ENCODE peak calls at places on chromosomes 16 and 17, in eight cellular contexts. A is CD4-positive, alpha-beta T cell; R is EH; E is NCI-H1417; S is left ventricle myocardium inferior; L is HT1080; V is naive thymus-derived CD8-positive, alpha-beta T cell; Y is activated naive CD8-positive, alpha-beta T cell treated with anti-CD3 and anti-CD28 coated beads for 36 hours. H is an unnamed sample.

GRCh38 chr16:85715169-85716015 is 26.6 kb upstream of the GINS2 start:
- DNase-seq in Y (peak), E (peak), L (no peak), S (no peak), A (no peak), V (no peak), R (no peak), H (no peak)

GRCh38 chr17:49439673-49440571 is 25.2 kb upstream of the PHB1 start:
- DNase-seq in R (peak), Y (no peak), L (peak), E (no peak), V (no peak), A (no peak), S (no peak), H (no peak)

GRCh38 chr16:1333149-1333812 is at the start of gene BAIAP3:
- DNase-seq in Y (peak), E (peak), V (no peak), S (peak), L (no peak), A (peak), R (peak), H (peak)

GRCh38 chr17:29102741-29103181 is 59.8 kb downstream of the PIPOX start:
- DNase-seq in Y (no peak), A (no peak), E (no peak), V (no peak), L (peak), S (no peak), R (peak), H (no peak)

GRCh38 chr17:31807846-31808245 is 51.2 kb downstream of the COPRS start:
- DNase-seq in L (no peak), Y (no peak), E (no peak), A (no peak), R (peak), S (no peak), V (no peak), H (no peak)

GRCh38 chr17:37276475-37276874 is 99.3 kb upstream of the C17orf78 start:
- DNase-seq in R (no peak), V (no peak), E (no peak), S (no peak), A (no peak), Y (no peak), L (peak), H (no peak)

GRCh38 chr17:345992-346785 is 6.4 kb downstream of the RPH3AL start:
- DNase-seq in R (no peak), L (no peak), E (no peak), A (no peak), V (no peak), S (no peak), Y (no peak), H (no peak)

GRCh38 chr17:37429442-37429841 is 22.8 kb downstream of the TADA2A start:
- DNase-seq in R (peak), Y (no peak), V (no peak), L (no peak), A (no peak), E (no peak), S (no peak), H (no peak)

GRCh38 chr17:60529806-60530205 is 3.8 kb upstream of the APPBP2 start:
- DNase-seq in L (no peak), V (no peak), A (no peak), S (no peak), E (no peak), Y (no peak), R (no peak), H (no peak)

GRCh38 chr17:50170662-50171370 is 5.0 kb downstream of the SGCA start:
- DNase-seq in Y (no peak), L (peak), V (no peak), R (peak), E (no peak), A (no peak), S (no peak), H (no peak)

GRCh38 chr16:61957075-61957474 is 79.2 kb downstream of the CDH8 start:
- DNase-seq in Y (no peak), R (no peak), E (no peak), A (no peak), L (no peak), V (no peak), S (no peak), H (no peak)

GRCh38 chr16:70380205-70380918 is 33.7 kb downstream of the DDX19A start:
- DNase-seq in Y (peak), S (peak), R (peak), E (peak), L (peak), V (peak), A (peak), H (peak)

GRCh38 chr17:6574689-6575595 is 18.6 kb upstream of the PITPNM3 start:
- DNase-seq in A (peak), S (peak), V (peak), E (no peak), L (peak), Y (peak), R (peak), H (no peak)

GRCh38 chr17:18315498-18316360 is 636 bp downstream of the SMCR8 start:
- DNase-seq in A (peak), Y (no peak), S (no peak), R (no peak), E (no peak), L (no peak), V (no peak), H (no peak)

GRCh38 chr17:77772461-77772897 is 186.0 kb upstream of the TNRC6C start:
- DNase-seq in Y (peak), R (peak), E (no peak), L (peak), A (peak), V (peak), S (peak), H (peak)

GRCh38 chr16:2467301-2468141 is 3.6 kb upstream of the NTN3 start:
- DNase-seq in S (peak), L (peak), V (no peak), Y (peak), E (peak), A (no peak), R (peak), H (peak)

GRCh38 chr16:1089439-1089821 is 6.6 kb downstream of the C1QTNF8 start:
- DNase-seq in V (no peak), L (no peak), E (no peak), R (no peak), S (peak), Y (no peak), A (no peak), H (no peak)

GRCh38 chr17:81035389-81036127 is 607 bp downstream of the BAIAP2 start:
- DNase-seq in Y (peak), V (no peak), S (no peak), A (no peak), L (no peak), R (peak), E (peak), H (no peak)

GRCh38 chr16:11263737-11264136 is 5.4 kb downstream of the TNP2 start:
- DNase-seq in Y (peak), R (no peak), E (no peak), A (peak), L (no peak), S (no peak), V (peak), H (no peak)

GRCh38 chr16:23110257-23110899 is 38.9 kb downstream of the USP31 start:
- DNase-seq in Y (no peak), V (no peak), A (no peak), R (no peak), E (no peak), S (no peak), L (no peak), H (no peak)

GRCh38 chr17:2393954-2394749 is 6.7 kb downstream of the MNT start:
- DNase-seq in E (no peak), Y (no peak), V (no peak), L (no peak), R (no peak), A (no peak), S (no peak), H (no peak)

GRCh38 chr17:75078097-75079022 is 9.4 kb upstream of the SLC16A5 start:
- DNase-seq in R (peak), S (no peak), V (no peak), A (no peak), L (peak), E (no peak), Y (no peak), H (no peak)

H was measured in WTC11.